ENCODE peak calls at places on chromosomes 13 and 19, in ten cellular contexts. M, Y, T, S, J, F, E, Z, D and C are unnamed samples.

GRCh38 chr13:93338906-93339305 is 112.3 kb downstream of the GPC6 start:
- DNase-seq in S (no peak), T (no peak), Y (no peak), E (no peak), M (no peak), D (no peak), J (no peak), F (no peak), Z (no peak), C (no peak)

GRCh38 chr19:53881482-53882390 is at the start of gene PRKCG:
- DNase-seq in Y (peak; percentile 76), D (no peak), M (peak; percentile 66), T (no peak), E (peak; percentile 69), Z (no peak), S (no peak), F (peak; percentile 29), J (no peak), C (no peak)

GRCh38 chr19:7140137-7140536 is 70.6 kb downstream of the ZNF557 start:
- DNase-seq in J (no peak), S (no peak), D (no peak), Y (no peak), Z (no peak), M (no peak), E (no peak), F (no peak), T (no peak), C (no peak)

GRCh38 chr13:95176611-95177259 is 124.5 kb downstream of the ABCC4 start:
- DNase-seq in S (no peak), F (no peak), J (no peak), D (no peak), M (peak; percentile 15), Y (no peak), T (no peak), Z (no peak), E (no peak), C (no peak)

GRCh38 chr19:7533281-7533819 is 2.2 kb upstream of the PNPLA6 start:
- DNase-seq in T (peak; percentile 80), Z (no peak), F (peak; percentile 76), D (peak; percentile 52), M (no peak), E (peak; percentile 38), Y (no peak), S (peak; percentile 59), J (peak; percentile 79), C (no peak)

GRCh38 chr13:105278797-105279425 is 1256.6 kb downstream of the EFNB2 start:
- DNase-seq in Y (no peak), E (peak; percentile 63), T (no peak), F (no peak), M (no peak), Z (no peak), S (no peak), D (no peak), J (no peak), C (no peak)

GRCh38 chr13:36857273-36857672 is 38.3 kb downstream of the RFXAP start:
- DNase-seq in E (no peak), S (no peak), T (no peak), F (no peak), J (no peak), M (no peak), Z (no peak), D (no peak), Y (no peak), C (no peak)

GRCh38 chr13:75326173-75327131 is 155.5 kb downstream of the TBC1D4 start:
- DNase-seq in M (peak; percentile 87), E (peak; percentile 91), Y (peak; percentile 36), J (no peak), T (no peak), Z (no peak), S (peak; percentile 32), F (no peak), D (no peak), C (no peak)

GRCh38 chr13:94550030-94550738 is 45.8 kb downstream of the TGDS start:
- DNase-seq in F (no peak), D (peak; percentile 18), Z (peak; percentile 7), Y (no peak), T (no peak), E (no peak), S (peak; percentile 62), J (no peak), M (no peak), C (no peak)

GRCh38 chr19:55526216-55527196 is 10.4 kb downstream of the SBK2 start:
- DNase-seq in Z (no peak), M (no peak), F (peak; percentile 82), D (peak; percentile 38), Y (peak; percentile 57), T (peak; percentile 78), S (peak; percentile 84), E (peak; percentile 79), J (peak; percentile 72), C (no peak)

GRCh38 chr19:45097776-45098520 is 5.0 kb downstream of the PPP1R37 start:
- DNase-seq in F (peak; percentile 29), S (peak; percentile 92), J (peak; percentile 50), Z (peak; percentile 82), D (peak; percentile 71), T (peak; percentile 81), Y (no peak), M (no peak), E (peak; percentile 89), C (peak; percentile 66)

GRCh38 chr19:44988896-44989563 is 12.2 kb upstream of the RELB start:
- DNase-seq in S (peak; percentile 63), J (peak; percentile 60), Z (peak; percentile 8), M (peak; percentile 68), E (peak; percentile 66), Y (peak; percentile 87), D (no peak), F (peak; percentile 40), T (peak; percentile 72), C (no peak)

GRCh38 chr19:55390461-55390880 is 4.7 kb downstream of the RPL28 start:
- DNase-seq in S (no peak), Z (no peak), Y (no peak), T (no peak), D (no peak), E (peak; percentile 67), J (no peak), M (no peak), F (no peak), C (no peak)

GRCh38 chr19:39372047-39372802 is 18.7 kb downstream of the PAF1 start:
- DNase-seq in S (peak; percentile 96), M (no peak), E (no peak), J (peak; percentile 86), D (peak; percentile 90), Y (no peak), F (peak; percentile 82), Z (peak; percentile 79), T (peak; percentile 84), C (no peak)

GRCh38 chr19:40576181-40576584 is 490 bp upstream of the SHKBP1 start:
- DNase-seq in J (no peak), D (no peak), Y (no peak), S (no peak), F (no peak), T (peak; percentile 30), M (no peak), E (peak; percentile 74), Z (no peak), C (no peak)
- H3K27ac ChIP-seq in J (peak overlapping the region; percentile 93), D (no peak overlapping the region), Y (no peak overlapping the region), S (no peak overlapping the region), F (peak overlapping the region; percentile 90), T (no peak overlapping the region), M (peak overlapping the region; percentile 72), E (no peak overlapping the region), Z (no peak overlapping the region), C (no peak overlapping the region)

DNA sequence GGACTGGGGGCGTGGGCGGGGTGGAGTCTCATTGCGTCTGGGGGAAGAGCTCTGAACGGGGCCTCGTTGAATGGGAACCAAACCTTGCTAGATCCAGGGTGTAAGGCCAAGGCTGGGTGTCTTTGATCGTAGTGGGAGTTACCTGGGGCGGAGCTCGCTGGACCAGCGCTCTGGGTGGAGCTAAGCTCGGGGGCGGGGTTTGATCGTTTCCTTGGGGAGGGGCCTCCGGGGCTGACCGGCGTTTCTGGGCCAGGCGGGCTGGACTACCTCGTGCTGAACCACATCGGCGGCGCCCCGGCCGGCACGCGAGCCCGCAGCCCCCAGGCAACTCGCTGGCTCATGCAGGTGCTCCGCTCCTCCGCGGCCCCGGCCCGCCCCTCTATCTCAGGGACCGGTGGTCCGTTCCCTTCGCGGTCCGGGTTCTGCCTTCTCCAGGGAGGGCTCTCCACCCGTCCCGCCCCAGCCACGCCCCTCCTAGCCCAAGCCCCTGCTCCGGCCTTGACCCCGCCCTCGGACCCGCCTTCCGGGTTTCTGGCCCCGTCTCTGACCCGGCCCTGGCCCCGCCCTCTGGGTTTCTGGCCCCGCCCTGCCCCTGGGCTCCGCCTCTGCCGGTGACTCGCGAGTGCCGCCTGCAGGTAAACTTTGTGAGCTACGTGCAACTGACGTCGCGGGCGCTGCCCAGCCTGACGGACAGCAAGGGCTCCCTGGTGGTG is 3.3 kb upstream of the RPL36 start:
- DNase-seq in D (peak; percentile 94), S (peak; percentile 92), Y (peak; percentile 99), F (peak; percentile 98), E (peak; percentile 96), M (peak; percentile 85), Z (peak; percentile 74), J (peak; percentile 97), T (peak; percentile 99), C (peak; percentile 54)
- H3K27ac ChIP-seq in D (peak overlapping the region; percentile 90), S (peak overlapping the region; percentile 45), Y (peak overlapping the region; percentile 72), F (peak overlapping the region; percentile 89), E (no peak overlapping the region), M (peak overlapping the region; percentile 67), Z (peak overlapping the region; percentile 2), J (peak overlapping the region; percentile 85), T (peak overlapping the region; percentile 91), C (peak overlapping the region; percentile 42)

DNA sequence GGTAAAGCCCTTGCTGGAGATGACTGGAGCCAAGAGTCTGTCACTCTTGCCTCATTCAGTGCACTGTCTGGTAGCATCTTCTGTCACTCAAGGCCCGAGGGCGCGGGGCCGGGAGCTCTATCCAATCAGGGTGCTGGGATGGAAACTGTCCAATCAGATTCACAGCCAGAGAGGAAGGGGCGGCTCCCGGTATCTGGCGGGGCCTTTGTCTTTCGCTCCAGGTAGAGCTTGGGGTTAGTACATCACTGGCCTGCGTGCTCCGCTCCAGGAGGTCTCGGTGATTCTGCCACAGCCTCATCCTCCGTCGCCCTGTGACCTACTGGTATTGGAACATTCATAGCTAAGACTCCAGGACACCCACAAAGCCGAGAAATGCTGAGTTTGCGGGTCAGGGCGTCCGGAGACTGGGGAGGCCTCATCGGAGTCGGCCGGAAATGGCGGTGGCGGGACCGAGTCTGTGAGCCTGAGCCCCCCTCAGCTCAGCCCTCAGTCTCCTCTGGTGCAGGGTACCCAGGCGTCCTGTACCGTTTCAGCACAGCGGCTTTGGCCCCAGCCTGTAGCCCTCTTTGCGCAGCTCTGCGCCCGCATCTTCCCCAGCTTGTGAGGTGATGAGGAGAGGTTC is 20.6 kb upstream of the ZNF430 start:
- DNase-seq in F (peak; percentile 85), T (peak; percentile 81), M (peak; percentile 91), E (peak; percentile 99), S (peak; percentile 92), Z (peak; percentile 75), J (peak; percentile 91), Y (peak; percentile 95), D (peak; percentile 97), C (peak; percentile 52)
- H3K27ac ChIP-seq in F (no peak overlapping the region), T (no peak overlapping the region), M (no peak overlapping the region), E (no peak overlapping the region), S (no peak overlapping the region), Z (no peak overlapping the region), J (no peak overlapping the region), Y (peak overlapping the region; percentile 74), D (no peak overlapping the region), C (no peak overlapping the region)

DNA sequence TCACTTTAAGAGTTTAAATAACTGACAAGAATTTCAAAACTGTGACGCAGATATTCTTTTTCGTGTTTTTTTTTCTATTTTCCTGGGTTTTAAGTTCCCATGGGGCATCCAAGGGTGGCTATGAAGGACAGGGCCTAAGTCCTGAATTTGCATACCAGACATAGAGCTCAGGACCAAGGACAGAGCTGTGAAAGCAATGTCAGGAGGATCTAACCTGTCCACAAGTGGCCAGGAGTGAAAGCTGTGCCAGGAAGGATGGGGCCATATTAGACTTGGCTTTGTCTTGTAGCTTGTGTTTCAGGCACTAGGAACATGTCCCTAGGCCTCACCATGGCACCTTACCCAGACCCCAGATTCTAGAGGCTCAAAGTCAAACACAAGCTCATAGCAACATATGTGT is 289.4 kb upstream of the MIR17HG start:
- DNase-seq in S (peak; percentile 23), E (peak; percentile 77), F (no peak), Z (no peak), T (no peak), J (no peak), Y (no peak), M (no peak), D (no peak), C (no peak)
- H3K27ac ChIP-seq in S (no peak overlapping the region), E (no peak overlapping the region), F (no peak overlapping the region), Z (no peak overlapping the region), T (no peak overlapping the region), J (no peak overlapping the region), Y (no peak overlapping the region), M (no peak overlapping the region), D (no peak overlapping the region), C (no peak overlapping the region)